ENCODE peak calls at places on chromosome 5, in ten cellular contexts. One of them, this sample, is unnamed. For H3K9me3, the result is how much of the 10 kb centered on the place peaks cover.

GRCh38 chr5:53378590-53379247 is 101.7 kb upstream of the FST start:
- DNase-seq in suprapubic skin: no peak
- DNase-seq in fibroblast of lung: peak
- DNase-seq in testis: no peak
- DNase-seq in hepatocyte: no peak
- DNase-seq in neural progenitor cell: no peak
- DNase-seq in GM12878: no peak
- DNase-seq in adrenal gland: no peak
- DNase-seq in ovary: no peak
- DNase-seq in tibial nerve: no peak
- DNase-seq in this sample: no peak

GRCh38 chr5:37495668-37496067 is 116.5 kb downstream of the WDR70 start:
- DNase-seq in suprapubic skin: no peak
- DNase-seq in fibroblast of lung: peak
- DNase-seq in testis: no peak
- DNase-seq in hepatocyte: no peak
- DNase-seq in neural progenitor cell: no peak
- DNase-seq in GM12878: no peak
- DNase-seq in adrenal gland: no peak
- DNase-seq in ovary: no peak
- DNase-seq in tibial nerve: no peak
- DNase-seq in this sample: no peak

GRCh38 chr5:6867712-6868111 is 154.5 kb downstream of the TENT4A start:
- DNase-seq in suprapubic skin: no peak
- DNase-seq in fibroblast of lung: no peak
- DNase-seq in testis: no peak
- DNase-seq in hepatocyte: no peak
- DNase-seq in neural progenitor cell: no peak
- DNase-seq in GM12878: no peak
- DNase-seq in adrenal gland: no peak
- DNase-seq in ovary: no peak
- DNase-seq in tibial nerve: no peak
- DNase-seq in this sample: no peak

GRCh38 chr5:93402451-93402850 is 178.6 kb downstream of the NR2F1-AS1 start:
- DNase-seq in suprapubic skin: no peak
- DNase-seq in fibroblast of lung: no peak
- DNase-seq in testis: no peak
- DNase-seq in hepatocyte: no peak
- DNase-seq in neural progenitor cell: no peak
- DNase-seq in GM12878: no peak
- DNase-seq in adrenal gland: no peak
- DNase-seq in ovary: no peak
- DNase-seq in tibial nerve: no peak
- DNase-seq in this sample: no peak

GRCh38 chr5:14467251-14467650 is 114.3 kb upstream of the OTULINL start:
- DNase-seq in suprapubic skin: no peak
- DNase-seq in fibroblast of lung: no peak
- DNase-seq in testis: no peak
- DNase-seq in hepatocyte: no peak
- DNase-seq in neural progenitor cell: no peak
- DNase-seq in GM12878: no peak
- DNase-seq in adrenal gland: no peak
- DNase-seq in ovary: no peak
- DNase-seq in tibial nerve: no peak
- DNase-seq in this sample: no peak

GRCh38 chr5:134083517-134083916 is 31.0 kb upstream of the TCF7 start:
- DNase-seq in suprapubic skin: no peak
- DNase-seq in fibroblast of lung: no peak
- DNase-seq in testis: no peak
- DNase-seq in hepatocyte: no peak
- DNase-seq in neural progenitor cell: no peak
- DNase-seq in GM12878: no peak
- DNase-seq in adrenal gland: no peak
- DNase-seq in ovary: no peak
- DNase-seq in tibial nerve: no peak
- DNase-seq in this sample: no peak

GRCh38 chr5:23440703-23441102 is 66.7 kb upstream of the PRDM9 start:
- DNase-seq in suprapubic skin: no peak
- DNase-seq in fibroblast of lung: no peak
- DNase-seq in testis: no peak
- DNase-seq in hepatocyte: no peak
- DNase-seq in neural progenitor cell: no peak
- DNase-seq in GM12878: no peak
- DNase-seq in adrenal gland: no peak
- DNase-seq in ovary: no peak
- DNase-seq in tibial nerve: no peak
- DNase-seq in this sample: no peak

GRCh38 chr5:71932649-71933338 is 174.5 kb upstream of the MAP1B start:
- DNase-seq in suprapubic skin: no peak
- DNase-seq in fibroblast of lung: peak
- DNase-seq in testis: peak
- DNase-seq in hepatocyte: peak
- DNase-seq in neural progenitor cell: peak
- DNase-seq in GM12878: no peak
- DNase-seq in adrenal gland: peak
- DNase-seq in ovary: peak
- DNase-seq in tibial nerve: peak
- DNase-seq in this sample: no peak

GRCh38 chr5:14914193-14914592 is 42.6 kb upstream of the ANKH start:
- DNase-seq in suprapubic skin: no peak
- DNase-seq in fibroblast of lung: no peak
- DNase-seq in testis: peak
- DNase-seq in hepatocyte: no peak
- DNase-seq in neural progenitor cell: no peak
- DNase-seq in GM12878: no peak
- DNase-seq in adrenal gland: no peak
- DNase-seq in ovary: no peak
- DNase-seq in tibial nerve: no peak
- DNase-seq in this sample: no peak

GRCh38 chr5:126448720-126449119 is 25.5 kb downstream of the GRAMD2B start:
- DNase-seq in suprapubic skin: no peak
- DNase-seq in fibroblast of lung: no peak
- DNase-seq in testis: no peak
- DNase-seq in hepatocyte: no peak
- DNase-seq in neural progenitor cell: no peak
- DNase-seq in GM12878: no peak
- DNase-seq in adrenal gland: no peak
- DNase-seq in ovary: no peak
- DNase-seq in tibial nerve: no peak
- DNase-seq in this sample: no peak

GRCh38 chr5:138179277-138179857 is 455 bp downstream of the KIF20A start:
- DNase-seq in suprapubic skin: no peak
- DNase-seq in fibroblast of lung: no peak
- DNase-seq in testis: no peak
- DNase-seq in hepatocyte: peak
- DNase-seq in neural progenitor cell: peak
- DNase-seq in GM12878: no peak
- DNase-seq in adrenal gland: no peak
- DNase-seq in ovary: no peak
- DNase-seq in tibial nerve: no peak
- DNase-seq in this sample: no peak

GRCh38 chr5:177320879-177321278 is 9.2 kb upstream of the MXD3 start:
- DNase-seq in suprapubic skin: no peak
- DNase-seq in fibroblast of lung: no peak
- DNase-seq in testis: no peak
- DNase-seq in hepatocyte: no peak
- DNase-seq in neural progenitor cell: no peak
- DNase-seq in GM12878: no peak
- DNase-seq in adrenal gland: no peak
- DNase-seq in ovary: no peak
- DNase-seq in tibial nerve: no peak
- DNase-seq in this sample: no peak

GRCh38 chr5:112668016-112668415 is 69.7 kb upstream of the APC start:
- DNase-seq in suprapubic skin: no peak
- DNase-seq in fibroblast of lung: no peak
- DNase-seq in testis: no peak
- DNase-seq in hepatocyte: no peak
- DNase-seq in neural progenitor cell: no peak
- DNase-seq in GM12878: no peak
- DNase-seq in adrenal gland: no peak
- DNase-seq in ovary: no peak
- DNase-seq in tibial nerve: no peak
- DNase-seq in this sample: no peak

GRCh38 chr5:142420521-142420920 is 95.7 kb upstream of the SPRY4 start:
- DNase-seq in suprapubic skin: no peak
- DNase-seq in fibroblast of lung: no peak
- DNase-seq in testis: no peak
- DNase-seq in hepatocyte: no peak
- DNase-seq in neural progenitor cell: peak
- DNase-seq in GM12878: no peak
- DNase-seq in adrenal gland: no peak
- DNase-seq in ovary: no peak
- DNase-seq in tibial nerve: no peak
- DNase-seq in this sample: no peak

GRCh38 chr5:375336-375920 is 53.9 kb downstream of the AHRR start:
- DNase-seq in suprapubic skin: peak
- DNase-seq in fibroblast of lung: no peak
- DNase-seq in testis: peak
- DNase-seq in hepatocyte: no peak
- DNase-seq in neural progenitor cell: no peak
- DNase-seq in GM12878: no peak
- DNase-seq in adrenal gland: no peak
- DNase-seq in ovary: no peak
- DNase-seq in tibial nerve: no peak
- DNase-seq in this sample: no peak

GRCh38 chr5:378301-378891 is 56.9 kb downstream of the AHRR start:
- DNase-seq in suprapubic skin: peak
- DNase-seq in fibroblast of lung: no peak
- DNase-seq in testis: no peak
- DNase-seq in hepatocyte: no peak
- DNase-seq in neural progenitor cell: no peak
- DNase-seq in GM12878: no peak
- DNase-seq in adrenal gland: peak
- DNase-seq in ovary: no peak
- DNase-seq in tibial nerve: no peak
- DNase-seq in this sample: no peak

GRCh38 chr5:377326-377981 is 55.9 kb downstream of the AHRR start:
- DNase-seq in suprapubic skin: peak
- DNase-seq in fibroblast of lung: no peak
- DNase-seq in testis: peak
- DNase-seq in hepatocyte: no peak
- DNase-seq in neural progenitor cell: no peak
- DNase-seq in GM12878: no peak
- DNase-seq in adrenal gland: peak
- DNase-seq in ovary: no peak
- DNase-seq in tibial nerve: no peak
- DNase-seq in this sample: no peak

GRCh38 chr5:375921-376871 is 54.7 kb downstream of the AHRR start:
- DNase-seq in suprapubic skin: peak
- DNase-seq in fibroblast of lung: no peak
- DNase-seq in testis: peak
- DNase-seq in hepatocyte: no peak
- DNase-seq in neural progenitor cell: no peak
- DNase-seq in GM12878: no peak
- DNase-seq in adrenal gland: no peak
- DNase-seq in ovary: no peak
- DNase-seq in tibial nerve: no peak
- DNase-seq in this sample: no peak

GRCh38 chr5:376951-377325 is 55.4 kb downstream of the AHRR start:
- DNase-seq in suprapubic skin: no peak
- DNase-seq in fibroblast of lung: no peak
- DNase-seq in testis: peak
- DNase-seq in hepatocyte: no peak
- DNase-seq in neural progenitor cell: no peak
- DNase-seq in GM12878: no peak
- DNase-seq in adrenal gland: peak
- DNase-seq in ovary: no peak
- DNase-seq in tibial nerve: no peak
- DNase-seq in this sample: no peak
- H3K9me3 ChIP-seq in suprapubic skin: under half
- H3K9me3 ChIP-seq in fibroblast of lung: under half
- H3K9me3 ChIP-seq in testis: under half
- H3K9me3 ChIP-seq in hepatocyte: under half
- H3K9me3 ChIP-seq in neural progenitor cell: under half
- H3K9me3 ChIP-seq in GM12878: under half
- H3K9me3 ChIP-seq in adrenal gland: under half
- H3K9me3 ChIP-seq in ovary: under half
- H3K9me3 ChIP-seq in tibial nerve: under half
- H3K9me3 ChIP-seq in this sample: under half

GRCh38 chr5:32583582-32584232 is 1.6 kb upstream of the SUB1 start:
- DNase-seq in suprapubic skin: no peak
- DNase-seq in fibroblast of lung: no peak
- DNase-seq in testis: no peak
- DNase-seq in hepatocyte: no peak
- DNase-seq in neural progenitor cell: no peak
- DNase-seq in GM12878: peak
- DNase-seq in adrenal gland: no peak
- DNase-seq in ovary: no peak
- DNase-seq in tibial nerve: no peak
- DNase-seq in this sample: no peak
- H3K9me3 ChIP-seq in suprapubic skin: under half
- H3K9me3 ChIP-seq in fibroblast of lung: under half
- H3K9me3 ChIP-seq in testis: under half
- H3K9me3 ChIP-seq in hepatocyte: under half
- H3K9me3 ChIP-seq in neural progenitor cell: under half
- H3K9me3 ChIP-seq in GM12878: under half
- H3K9me3 ChIP-seq in adrenal gland: under half
- H3K9me3 ChIP-seq in ovary: under half
- H3K9me3 ChIP-seq in tibial nerve: under half
- H3K9me3 ChIP-seq in this sample: under half

DNA sequence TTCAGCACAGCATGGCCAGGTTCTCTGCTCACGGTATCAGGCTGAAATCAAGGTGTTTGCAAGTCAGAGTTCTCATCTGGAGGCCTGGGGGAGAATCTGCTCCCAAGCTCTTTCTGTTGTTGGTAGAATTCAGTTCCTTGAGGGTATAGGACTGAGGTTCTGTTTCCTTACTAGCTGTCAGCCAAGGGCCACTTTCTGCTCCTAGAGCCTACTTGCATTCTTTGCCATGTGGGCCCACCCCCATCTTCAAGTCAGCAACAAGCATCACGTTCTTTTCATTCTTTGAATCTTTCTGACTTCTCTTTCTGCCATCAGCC is 7.4 kb upstream of the CDC42SE2 start:
- DNase-seq in suprapubic skin: no peak
- DNase-seq in fibroblast of lung: no peak
- DNase-seq in testis: no peak
- DNase-seq in hepatocyte: no peak
- DNase-seq in neural progenitor cell: no peak
- DNase-seq in GM12878: no peak
- DNase-seq in adrenal gland: no peak
- DNase-seq in ovary: no peak
- DNase-seq in tibial nerve: no peak
- DNase-seq in this sample: no peak
- H3K9me3 ChIP-seq in suprapubic skin: under half
- H3K9me3 ChIP-seq in fibroblast of lung: under half
- H3K9me3 ChIP-seq in testis: under half
- H3K9me3 ChIP-seq in hepatocyte: under half
- H3K9me3 ChIP-seq in neural progenitor cell: under half
- H3K9me3 ChIP-seq in GM12878: under half
- H3K9me3 ChIP-seq in adrenal gland: under half
- H3K9me3 ChIP-seq in ovary: under half
- H3K9me3 ChIP-seq in tibial nerve: under half
- H3K9me3 ChIP-seq in this sample: under half

GRCh38 chr5:9020996-9021395 is 524.9 kb downstream of the SEMA5A start:
- DNase-seq in suprapubic skin: no peak
- DNase-seq in fibroblast of lung: no peak
- DNase-seq in testis: no peak
- DNase-seq in hepatocyte: no peak
- DNase-seq in neural progenitor cell: no peak
- DNase-seq in GM12878: no peak
- DNase-seq in adrenal gland: no peak
- DNase-seq in ovary: no peak
- DNase-seq in tibial nerve: no peak
- DNase-seq in this sample: no peak

GRCh38 chr5:9025942-9026341 is 519.9 kb downstream of the SEMA5A start:
- DNase-seq in suprapubic skin: no peak
- DNase-seq in fibroblast of lung: no peak
- DNase-seq in testis: no peak
- DNase-seq in hepatocyte: no peak
- DNase-seq in neural progenitor cell: no peak
- DNase-seq in GM12878: no peak
- DNase-seq in adrenal gland: no peak
- DNase-seq in ovary: no peak
- DNase-seq in tibial nerve: no peak
- DNase-seq in this sample: no peak
- H3K9me3 ChIP-seq in suprapubic skin: under half
- H3K9me3 ChIP-seq in fibroblast of lung: under half
- H3K9me3 ChIP-seq in testis: under half
- H3K9me3 ChIP-seq in hepatocyte: under half
- H3K9me3 ChIP-seq in neural progenitor cell: under half
- H3K9me3 ChIP-seq in GM12878: under half
- H3K9me3 ChIP-seq in adrenal gland: under half
- H3K9me3 ChIP-seq in ovary: under half
- H3K9me3 ChIP-seq in tibial nerve: under half
- H3K9me3 ChIP-seq in this sample: under half

This sample was measured in T-helper 17 cell.